ENCODE peak calls at places on chromosomes 4 and X, in five cellular contexts. I is activated CD8-positive, alpha-beta memory T cell treated with anti-CD3 and anti-CD28 coated beads, Interleukin-2, amount 10 ng/mL, durations not matched to agents 7 days and 5 days; Z is hypothalamus; X is B cell; K is mammary epithelial cell. O is an unnamed sample.

GRCh38 chrX:67612231-67612630 is 68.4 kb downstream of the AR start:
- DNase-seq in X (no peak), K (no peak), Z (no peak), I (no peak), O (no peak)

GRCh38 chr4:119739796-119740195 is 111.2 kb upstream of the PDE5A start:
- DNase-seq in Z (no peak), K (no peak), X (no peak), I (no peak), O (no peak)

GRCh38 chr4:66741081-66741480 is 804.2 kb downstream of the CENPC start:
- DNase-seq in Z (no peak), I (no peak), K (peak), X (no peak), O (no peak)

GRCh38 chr4:88107406-88108107 is 50.9 kb downstream of the ABCG2 start:
- DNase-seq in X (no peak), Z (no peak), K (no peak), I (no peak), O (peak)

GRCh38 chrX:116285506-116285905 is 115.0 kb downstream of the AGTR2 start:
- DNase-seq in I (no peak), K (no peak), Z (no peak), X (no peak), O (no peak)

GRCh38 chrX:10014462-10015373 is 47.6 kb downstream of the CLDN34 start:
- DNase-seq in I (peak), X (peak), K (peak), Z (peak), O (peak)

GRCh38 chr4:14059006-14059405 is 431.5 kb upstream of the BOD1L1 start:
- DNase-seq in X (no peak), K (peak), Z (no peak), I (no peak), O (no peak)

GRCh38 chr4:110735691-110736090 is 112.8 kb upstream of the PITX2 start:
- DNase-seq in X (no peak), K (no peak), Z (no peak), I (no peak), O (no peak)

GRCh38 chr4:176635372-176636261 is 157.1 kb downstream of the VEGFC start:
- DNase-seq in Z (no peak), I (no peak), X (no peak), K (peak), O (no peak)

GRCh38 chr4:16952462-16952871 is 54.0 kb upstream of the LDB2 start:
- DNase-seq in I (no peak), Z (no peak), K (no peak), X (no peak), O (no peak)

GRCh38 chr4:40003986-40004385 is 26.3 kb upstream of the PDS5A start:
- DNase-seq in K (peak), I (no peak), X (no peak), Z (no peak), O (no peak)

GRCh38 chrX:24023972-24024664 is 2.9 kb downstream of the KLHL15 start:
- DNase-seq in X (no peak), Z (no peak), I (no peak), K (peak), O (no peak)

GRCh38 chr4:185830263-185830994 is 18.4 kb upstream of the SORBS2 start:
- DNase-seq in K (no peak), Z (no peak), I (no peak), X (no peak), O (no peak)

GRCh38 chr4:6578221-6578620 is 3.2 kb downstream of the MAN2B2 start:
- DNase-seq in Z (no peak), I (no peak), K (no peak), X (no peak), O (peak)

GRCh38 chr4:110970642-110971041 is 347.8 kb upstream of the PITX2 start:
- DNase-seq in Z (no peak), X (no peak), K (peak), I (no peak), O (no peak)

GRCh38 chr4:168811207-168811606 is 198.8 kb downstream of the CBR4 start:
- DNase-seq in K (peak), X (no peak), Z (no peak), I (no peak), O (peak)

GRCh38 chr4:108885211-108885610 is 122.4 kb upstream of the ETNPPL start:
- DNase-seq in K (no peak), I (no peak), Z (no peak), X (no peak), O (no peak)

GRCh38 chrX:112851806-112852205 is 11.2 kb upstream of the AMOT start:
- DNase-seq in Z (no peak), X (no peak), I (no peak), K (peak), O (peak)

GRCh38 chr4:99529218-99529617 is 18.4 kb downstream of the C4orf17 start:
- DNase-seq in K (no peak), Z (no peak), I (no peak), X (no peak), O (no peak)

GRCh38 chrX:53186363-53186762 is 38.6 kb downstream of the KDM5C start:
- DNase-seq in I (no peak), X (no peak), K (peak), Z (no peak), O (no peak)

GRCh38 chr4:74932832-74933561 is at the start of gene PARM1:
- DNase-seq in X (peak), I (peak), Z (peak), K (peak), O (peak)

GRCh38 chrX:39653656-39654055 is 444.1 kb downstream of the BCOR start:
- DNase-seq in I (no peak), K (no peak), Z (no peak), X (no peak), O (no peak)

GRCh38 chr4:154630307-154630706 is 17.9 kb upstream of the FGG start:
- DNase-seq in I (no peak), X (no peak), Z (no peak), K (no peak), O (no peak)

GRCh38 chrX:109487640-109488039 is 5.8 kb upstream of the GUCY2F start:
- DNase-seq in I (no peak), Z (no peak), X (no peak), K (no peak), O (no peak)

GRCh38 chrX:78643106-78643505 is 16.0 kb downstream of the RTL3 start:
- DNase-seq in X (no peak), Z (no peak), I (no peak), K (no peak), O (no peak)

O was measured in thyroid gland.